ENCODE peak calls at places on chromosomes 11 and 22, in four cellular contexts. S, G, T and W are unnamed samples.
A peak's percentile ranks its signal among the peaks of the same experiment; 100 is the strongest.

GRCh38 chr11:34206598-34207300 is 101.3 kb downstream of the NAT10 start:
- DNase-seq in T (no peak), S (no peak), G (no peak), W (no peak)

GRCh38 chr11:61956191-61957027 is 6.3 kb downstream of the BEST1 start:
- DNase-seq in S (no peak), T (no peak), G (no peak), W (no peak)

GRCh38 chr22:47778160-47778658 is 1015.8 kb downstream of the TBC1D22A start:
- DNase-seq in T (no peak), G (no peak), S (no peak), W (no peak)

GRCh38 chr11:61447601-61448551 is 18.0 kb downstream of the SDHAF2 start:
- DNase-seq in T (no peak), S (no peak), G (no peak), W (no peak)

GRCh38 chr11:93330446-93330984 is at the start of gene DEUP1:
- DNase-seq in G (no peak), S (peak; percentile 9), T (peak; percentile 80), W (no peak)

GRCh38 chr11:32081129-32081641 is 9.7 kb upstream of the RCN1 start:
- DNase-seq in T (no peak), G (peak; percentile 13), S (no peak), W (no peak)

GRCh38 chr11:34745209-34745608 is 124.3 kb downstream of the EHF start:
- DNase-seq in S (no peak), G (peak; percentile 23), T (no peak), W (no peak)

GRCh38 chr11:12158926-12159325 is 48.5 kb downstream of the MICAL2 start:
- DNase-seq in S (no peak), G (no peak), T (peak; percentile 61), W (no peak)

GRCh38 chr22:49599691-49600451 is 227.8 kb downstream of the BRD1 start:
- DNase-seq in T (no peak), S (no peak), G (no peak), W (no peak)

GRCh38 chr11:75107187-75107586 is 10.5 kb upstream of the OR2AT4 start:
- DNase-seq in G (no peak), T (no peak), S (no peak), W (no peak)

GRCh38 chr11:112620621-112621394 is 340.4 kb upstream of the NCAM1 start:
- DNase-seq in T (no peak), S (no peak), G (no peak), W (peak; percentile 37)

GRCh38 chr11:113690619-113691569 is 15.2 kb downstream of the TMPRSS5 start:
- DNase-seq in S (peak; percentile 56), G (peak; percentile 13), T (peak; percentile 92), W (no peak)

GRCh38 chr11:63609971-63610580 is 4.2 kb downstream of the PLAAT3 start:
- DNase-seq in G (no peak), T (no peak), S (no peak), W (no peak)

GRCh38 chr22:40332319-40332781 is 13.9 kb upstream of the ADSL start:
- DNase-seq in G (no peak), S (no peak), T (no peak), W (no peak)

GRCh38 chr22:50114221-50114981 is 24.6 kb downstream of the MOV10L1 start:
- DNase-seq in T (no peak), G (no peak), S (no peak), W (no peak)

GRCh38 chr22:16699336-16699735 is 106.7 kb upstream of the CCT8L2 start:
- DNase-seq in S (no peak), G (no peak), T (no peak), W (no peak)

GRCh38 chr11:130452941-130453340 is 4.5 kb downstream of the ADAMTS15 start:
- DNase-seq in S (no peak), G (no peak), T (no peak), W (no peak)

GRCh38 chr11:32400196-32400595 is 35.1 kb downstream of the WT1 start:
- DNase-seq in S (no peak), G (no peak), T (no peak), W (no peak)

GRCh38 chr11:108467091-108467823 is at the start of gene C11orf65:
- DNase-seq in T (peak; percentile 94), G (peak; percentile 93), S (peak; percentile 95), W (peak; percentile 96)

GRCh38 chr22:44685384-44686056 is 16.5 kb upstream of the PRR5 start:
- DNase-seq in S (peak; percentile 59), G (no peak), T (peak; percentile 66), W (peak; percentile 71)

GRCh38 chr22:29520851-29521250 is 32.7 kb downstream of the THOC5 start:
- DNase-seq in T (no peak), G (no peak), S (no peak), W (no peak)

GRCh38 chr11:125408281-125408680 is 87.8 kb downstream of the FEZ1 start:
- DNase-seq in T (no peak), S (no peak), G (no peak), W (no peak)

GRCh38 chr11:64743591-64744543 is at the start of gene RASGRP2:
- DNase-seq in T (peak; percentile 73), G (peak; percentile 28), S (peak; percentile 73), W (no peak)

GRCh38 chr11:82458777-82459176 is 274.9 kb downstream of the FAM181B start:
- DNase-seq in G (no peak), T (no peak), S (no peak), W (no peak)

GRCh38 chr11:64534391-64534801 is 56.6 kb upstream of the SLC22A12 start:
- DNase-seq in S (no peak), G (no peak), T (no peak), W (no peak)

GRCh38 chr11:57542582-57542981 is 5.2 kb downstream of the SMTNL1 start:
- DNase-seq in G (no peak), T (no peak), S (no peak), W (no peak)

GRCh38 chr11:14529933-14530332 is 9.7 kb upstream of the PSMA1 start:
- DNase-seq in T (no peak), S (no peak), G (peak; percentile 12), W (no peak)

GRCh38 chr11:11789735-11790369 is 51.9 kb upstream of the USP47 start:
- DNase-seq in S (peak; percentile 39), G (no peak), T (peak; percentile 24), W (no peak)

GRCh38 chr22:47605441-47605840 is 843.0 kb downstream of the TBC1D22A start:
- DNase-seq in S (no peak), T (no peak), G (no peak), W (no peak)

GRCh38 chr11:970319-970871 is 44.7 kb downstream of the AP2A2 start:
- DNase-seq in T (no peak), G (no peak), S (no peak), W (no peak)

DNA sequence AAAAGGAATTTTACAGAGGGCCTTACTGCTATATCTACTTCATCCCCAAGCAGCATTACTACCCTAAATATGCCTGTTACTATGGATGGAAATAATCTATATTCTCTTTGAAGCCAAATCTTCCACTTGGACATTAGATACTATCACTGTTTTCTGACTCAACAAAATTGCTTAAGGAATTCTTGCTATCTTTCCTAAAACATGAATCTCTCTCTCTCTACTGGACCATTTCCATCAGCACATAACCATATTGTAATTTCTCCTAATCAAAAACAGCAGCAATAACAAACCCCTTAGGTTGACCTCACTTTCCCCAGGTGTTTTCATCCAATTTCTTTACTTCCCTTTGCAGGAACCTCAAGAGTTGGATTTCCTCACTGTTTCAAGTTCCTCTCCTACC is 67.9 kb upstream of the BLID start:
- DNase-seq in G (no peak), S (no peak), T (no peak), W (no peak)
- TF ChIP-seq FOXK2 in G (no peak), S (no peak), T (no peak), W (no peak)

DNA sequence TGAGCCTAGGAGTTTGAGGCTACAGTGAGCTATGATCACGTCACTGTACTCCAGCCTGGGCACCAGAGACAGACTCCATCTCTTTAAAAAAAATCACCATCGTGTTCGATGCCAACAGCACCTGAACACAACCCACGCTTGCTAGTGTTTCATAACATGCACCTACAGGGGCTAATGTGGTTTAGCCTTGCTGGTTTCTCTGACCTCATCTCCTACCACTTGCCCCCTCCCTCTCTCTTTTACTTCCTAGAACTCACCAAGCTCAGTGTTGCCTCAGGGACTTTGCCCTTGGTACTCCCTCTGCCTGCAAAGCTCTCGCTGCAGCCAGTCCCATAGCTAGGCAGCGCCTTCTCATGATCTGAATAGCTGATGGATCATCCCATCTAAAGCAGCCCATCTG is 99.8 kb downstream of the FBXO7 start:
- DNase-seq in G (peak; percentile 70), T (no peak), S (no peak), W (no peak)
- TF ChIP-seq TARDBP in G (no peak), T (no peak), S (no peak), W (no peak)

DNA sequence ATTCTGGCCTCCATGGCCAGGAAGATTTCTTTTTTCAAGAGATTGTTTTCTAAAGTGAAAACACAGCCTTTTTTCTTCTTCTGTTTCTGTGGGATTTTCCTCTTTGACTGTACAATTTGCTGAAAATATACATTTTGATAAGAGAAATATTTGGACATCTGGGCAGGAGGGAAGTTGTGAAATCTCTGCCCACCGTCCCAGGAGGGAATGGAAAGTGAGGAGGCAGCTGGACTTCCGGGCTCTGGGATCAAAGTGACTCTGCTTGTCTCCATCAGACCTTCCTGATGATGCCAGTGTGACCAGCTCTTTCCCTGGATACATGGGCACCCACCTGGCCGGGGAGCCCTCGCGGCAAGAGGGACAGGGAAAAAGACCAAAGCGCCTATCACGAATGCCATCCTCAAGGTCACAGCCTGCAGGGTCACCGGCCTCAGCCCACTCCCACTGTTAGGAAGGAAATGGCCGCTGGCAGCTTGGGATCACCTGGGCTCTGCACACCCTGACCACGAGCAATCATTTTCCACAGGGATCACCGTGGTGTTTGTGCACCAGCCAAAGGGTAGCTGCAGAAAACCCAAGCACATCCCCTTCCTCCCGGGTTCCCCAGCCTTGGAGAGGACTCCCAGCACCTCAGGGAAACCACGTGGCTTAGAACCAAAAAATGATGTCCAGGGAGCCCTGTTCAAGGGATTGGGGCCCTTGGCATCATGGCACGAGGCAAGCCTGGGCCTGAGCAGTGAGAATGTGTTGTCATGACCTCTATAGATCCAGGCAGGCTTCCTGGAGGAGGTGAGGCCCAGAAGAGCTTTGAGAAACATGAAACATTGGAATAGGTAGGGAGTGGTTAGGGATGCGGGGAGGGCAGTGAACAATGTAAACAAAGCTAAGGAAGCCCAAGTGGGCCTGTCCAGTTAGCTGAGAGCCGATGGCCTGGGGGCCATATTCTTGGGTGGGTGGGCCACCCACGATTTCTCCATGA is 29.1 kb upstream of the CCND1 start:
- DNase-seq in G (no peak), T (no peak), S (no peak), W (no peak)
- TF ChIP-seq FOXK2 in G (no peak), T (no peak), S (no peak), W (no peak)

DNA sequence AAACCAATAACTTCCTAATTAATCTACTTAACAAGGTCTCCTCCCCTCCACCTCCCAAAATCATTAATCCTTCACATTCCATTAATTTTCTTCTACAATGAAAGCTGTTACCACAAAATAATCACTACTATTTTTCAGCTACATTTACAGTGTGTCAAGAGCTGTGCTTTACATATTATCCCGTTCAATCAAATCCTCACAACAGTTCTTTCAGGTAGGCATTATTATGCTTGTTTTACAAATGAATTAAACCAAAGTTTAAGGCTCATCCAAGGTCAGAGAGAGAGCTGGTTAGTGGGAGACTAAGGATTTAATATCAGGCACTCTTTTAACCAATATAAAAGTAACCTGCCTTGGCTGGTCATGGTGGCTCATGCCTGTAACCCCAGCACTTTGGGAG is 107.4 kb downstream of the SIK3 start:
- DNase-seq in S (no peak), G (no peak), T (no peak), W (no peak)
- TF ChIP-seq TARDBP in S (no peak), G (no peak), T (no peak), W (no peak)